ENCODE peak calls at places on chromosomes 3 and 15, in six cellular contexts. One of them, this sample, is unnamed.

GRCh38 chr3:51075221-51075775 is 309.8 kb upstream of the MANF start:
- DNase-seq in A549: no peak
- DNase-seq in endothelial cell: no peak
- DNase-seq in left ventricle myocardium inferior: no peak
- DNase-seq in neural crest cell: no peak
- DNase-seq in fibroblast of pulmonary artery: no peak
- DNase-seq in this sample: no peak

GRCh38 chr3:30970183-30970582 is 75.7 kb upstream of the GADL1 start:
- DNase-seq in fibroblast of pulmonary artery: peak
- DNase-seq in neural crest cell: no peak
- DNase-seq in endothelial cell: no peak
- DNase-seq in left ventricle myocardium inferior: no peak
- DNase-seq in A549: peak
- DNase-seq in this sample: peak

GRCh38 chr15:22845289-22845900 is 6.9 kb downstream of the NIPA2 start:
- DNase-seq in endothelial cell: no peak
- DNase-seq in fibroblast of pulmonary artery: no peak
- DNase-seq in left ventricle myocardium inferior: no peak
- DNase-seq in A549: no peak
- DNase-seq in neural crest cell: no peak
- DNase-seq in this sample: no peak

GRCh38 chr3:46829699-46830208 is 33.5 kb downstream of the MYL3 start:
- DNase-seq in left ventricle myocardium inferior: no peak
- DNase-seq in fibroblast of pulmonary artery: no peak
- DNase-seq in A549: no peak
- DNase-seq in neural crest cell: no peak
- DNase-seq in endothelial cell: no peak
- DNase-seq in this sample: no peak

GRCh38 chr3:50542177-50543034 is 25.1 kb downstream of the C3orf18 start:
- DNase-seq in left ventricle myocardium inferior: peak
- DNase-seq in neural crest cell: peak
- DNase-seq in endothelial cell: peak
- DNase-seq in fibroblast of pulmonary artery: peak
- DNase-seq in A549: peak
- DNase-seq in this sample: peak

GRCh38 chr15:68525815-68526214 is 53.0 kb upstream of the CORO2B start:
- DNase-seq in neural crest cell: no peak
- DNase-seq in endothelial cell: no peak
- DNase-seq in A549: no peak
- DNase-seq in left ventricle myocardium inferior: no peak
- DNase-seq in fibroblast of pulmonary artery: no peak
- DNase-seq in this sample: no peak

GRCh38 chr3:149258298-149258697 is 36.7 kb upstream of the CP start:
- DNase-seq in fibroblast of pulmonary artery: peak
- DNase-seq in left ventricle myocardium inferior: peak
- DNase-seq in A549: no peak
- DNase-seq in neural crest cell: no peak
- DNase-seq in endothelial cell: peak
- DNase-seq in this sample: no peak

GRCh38 chr3:114498779-114499370 is 205.0 kb downstream of the TIGIT start:
- DNase-seq in endothelial cell: no peak
- DNase-seq in fibroblast of pulmonary artery: peak
- DNase-seq in neural crest cell: no peak
- DNase-seq in A549: peak
- DNase-seq in left ventricle myocardium inferior: peak
- DNase-seq in this sample: peak

GRCh38 chr3:124688580-124689454 is 41.4 kb upstream of the UMPS start:
- DNase-seq in A549: peak
- DNase-seq in fibroblast of pulmonary artery: peak
- DNase-seq in neural crest cell: peak
- DNase-seq in left ventricle myocardium inferior: peak
- DNase-seq in endothelial cell: peak
- DNase-seq in this sample: peak

GRCh38 chr3:25091938-25092337 is 336.1 kb upstream of the RARB start:
- DNase-seq in left ventricle myocardium inferior: no peak
- DNase-seq in fibroblast of pulmonary artery: no peak
- DNase-seq in neural crest cell: no peak
- DNase-seq in endothelial cell: no peak
- DNase-seq in A549: no peak
- DNase-seq in this sample: no peak

GRCh38 chr15:71013446-71013845 is 101.8 kb upstream of the THSD4 start:
- DNase-seq in left ventricle myocardium inferior: no peak
- DNase-seq in fibroblast of pulmonary artery: no peak
- DNase-seq in A549: no peak
- DNase-seq in endothelial cell: no peak
- DNase-seq in neural crest cell: no peak
- DNase-seq in this sample: no peak

GRCh38 chr3:49244589-49245205 is 32.3 kb downstream of the C3orf62 start:
- DNase-seq in A549: peak
- DNase-seq in endothelial cell: no peak
- DNase-seq in neural crest cell: no peak
- DNase-seq in fibroblast of pulmonary artery: no peak
- DNase-seq in left ventricle myocardium inferior: no peak
- DNase-seq in this sample: peak

GRCh38 chr15:78454992-78455391 is 17.0 kb downstream of the IREB2 start:
- DNase-seq in left ventricle myocardium inferior: no peak
- DNase-seq in A549: no peak
- DNase-seq in endothelial cell: no peak
- DNase-seq in fibroblast of pulmonary artery: no peak
- DNase-seq in neural crest cell: no peak
- DNase-seq in this sample: no peak

GRCh38 chr3:120678331-120678845 is 3.7 kb downstream of the HGD start:
- DNase-seq in A549: peak
- DNase-seq in neural crest cell: no peak
- DNase-seq in endothelial cell: no peak
- DNase-seq in left ventricle myocardium inferior: no peak
- DNase-seq in fibroblast of pulmonary artery: peak
- DNase-seq in this sample: peak

GRCh38 chr3:44468572-44469520 is 8.6 kb downstream of the ZNF445 start:
- DNase-seq in fibroblast of pulmonary artery: peak
- DNase-seq in neural crest cell: no peak
- DNase-seq in endothelial cell: no peak
- DNase-seq in A549: no peak
- DNase-seq in left ventricle myocardium inferior: no peak
- DNase-seq in this sample: no peak

GRCh38 chr15:71810256-71811035 is at the start of gene NR2E3:
- DNase-seq in A549: no peak
- DNase-seq in endothelial cell: no peak
- DNase-seq in fibroblast of pulmonary artery: no peak
- DNase-seq in left ventricle myocardium inferior: no peak
- DNase-seq in neural crest cell: no peak
- DNase-seq in this sample: no peak

GRCh38 chr15:35443376-35443775 is 102.6 kb downstream of the DPH6 start:
- DNase-seq in neural crest cell: no peak
- DNase-seq in endothelial cell: no peak
- DNase-seq in A549: no peak
- DNase-seq in fibroblast of pulmonary artery: no peak
- DNase-seq in left ventricle myocardium inferior: no peak
- DNase-seq in this sample: no peak

GRCh38 chr3:39809995-39810595 is 686 bp downstream of the MYRIP start:
- DNase-seq in neural crest cell: no peak
- DNase-seq in left ventricle myocardium inferior: no peak
- DNase-seq in A549: no peak
- DNase-seq in fibroblast of pulmonary artery: no peak
- DNase-seq in endothelial cell: peak
- DNase-seq in this sample: peak

GRCh38 chr15:74781673-74782595 is at the start of gene CSK:
- DNase-seq in endothelial cell: peak
- DNase-seq in neural crest cell: peak
- DNase-seq in A549: peak
- DNase-seq in left ventricle myocardium inferior: peak
- DNase-seq in fibroblast of pulmonary artery: peak
- DNase-seq in this sample: peak

GRCh38 chr3:73665317-73665716 is 40.6 kb upstream of the PDZRN3 start:
- DNase-seq in A549: no peak
- DNase-seq in endothelial cell: no peak
- DNase-seq in fibroblast of pulmonary artery: no peak
- DNase-seq in neural crest cell: no peak
- DNase-seq in left ventricle myocardium inferior: no peak
- DNase-seq in this sample: no peak

GRCh38 chr15:59438891-59439290 is 905 bp downstream of the FAM81A start:
- DNase-seq in left ventricle myocardium inferior: no peak
- DNase-seq in A549: peak
- DNase-seq in fibroblast of pulmonary artery: no peak
- DNase-seq in neural crest cell: no peak
- DNase-seq in endothelial cell: no peak
- DNase-seq in this sample: no peak

GRCh38 chr3:45896956-45897355 is 10.6 kb downstream of the CCR9 start:
- DNase-seq in endothelial cell: no peak
- DNase-seq in A549: no peak
- DNase-seq in neural crest cell: no peak
- DNase-seq in left ventricle myocardium inferior: no peak
- DNase-seq in fibroblast of pulmonary artery: peak
- DNase-seq in this sample: no peak

GRCh38 chr3:146128939-146129338 is 32.0 kb downstream of the PLOD2 start:
- DNase-seq in endothelial cell: no peak
- DNase-seq in A549: no peak
- DNase-seq in neural crest cell: no peak
- DNase-seq in left ventricle myocardium inferior: no peak
- DNase-seq in fibroblast of pulmonary artery: no peak
- DNase-seq in this sample: no peak

GRCh38 chr3:54882114-54882833 is 45.6 kb downstream of the LRTM1 start:
- DNase-seq in neural crest cell: no peak
- DNase-seq in left ventricle myocardium inferior: no peak
- DNase-seq in fibroblast of pulmonary artery: peak
- DNase-seq in endothelial cell: no peak
- DNase-seq in A549: peak
- DNase-seq in this sample: no peak

GRCh38 chr15:47293763-47294162 is 423.5 kb upstream of the SEMA6D start:
- DNase-seq in A549: no peak
- DNase-seq in fibroblast of pulmonary artery: peak
- DNase-seq in neural crest cell: no peak
- DNase-seq in left ventricle myocardium inferior: peak
- DNase-seq in endothelial cell: no peak
- DNase-seq in this sample: no peak

GRCh38 chr3:17059966-17060560 is 175.3 kb downstream of the PLCL2 start:
- DNase-seq in endothelial cell: no peak
- DNase-seq in neural crest cell: no peak
- DNase-seq in A549: no peak
- DNase-seq in left ventricle myocardium inferior: no peak
- DNase-seq in fibroblast of pulmonary artery: no peak
- DNase-seq in this sample: no peak

GRCh38 chr3:17054301-17054700 is 169.5 kb downstream of the PLCL2 start:
- DNase-seq in endothelial cell: no peak
- DNase-seq in neural crest cell: no peak
- DNase-seq in fibroblast of pulmonary artery: no peak
- DNase-seq in left ventricle myocardium inferior: no peak
- DNase-seq in A549: no peak
- DNase-seq in this sample: no peak

GRCh38 chr3:17054944-17055343 is 170.2 kb downstream of the PLCL2 start:
- DNase-seq in A549: no peak
- DNase-seq in endothelial cell: no peak
- DNase-seq in fibroblast of pulmonary artery: no peak
- DNase-seq in neural crest cell: no peak
- DNase-seq in left ventricle myocardium inferior: no peak
- DNase-seq in this sample: no peak

GRCh38 chr3:17055374-17056276 is 170.9 kb downstream of the PLCL2 start:
- DNase-seq in A549: no peak
- DNase-seq in endothelial cell: no peak
- DNase-seq in left ventricle myocardium inferior: no peak
- DNase-seq in fibroblast of pulmonary artery: peak
- DNase-seq in neural crest cell: no peak
- DNase-seq in this sample: no peak

GRCh38 chr3:17057316-17057715 is 172.6 kb downstream of the PLCL2 start:
- DNase-seq in endothelial cell: no peak
- DNase-seq in fibroblast of pulmonary artery: peak
- DNase-seq in left ventricle myocardium inferior: no peak
- DNase-seq in neural crest cell: no peak
- DNase-seq in A549: no peak
- DNase-seq in this sample: no peak
- TF ChIP-seq CTCF in endothelial cell: no peak
- TF ChIP-seq CTCF in fibroblast of pulmonary artery: no peak
- TF ChIP-seq CTCF in left ventricle myocardium inferior: no peak
- TF ChIP-seq CTCF in neural crest cell: no peak
- TF ChIP-seq CTCF in A549: no peak
- TF ChIP-seq CTCF in this sample: no peak

GRCh38 chr15:63969652-63970421 is 76.4 kb downstream of the DAPK2 start:
- DNase-seq in left ventricle myocardium inferior: no peak
- DNase-seq in fibroblast of pulmonary artery: peak
- DNase-seq in endothelial cell: no peak
- DNase-seq in A549: no peak
- DNase-seq in neural crest cell: no peak
- DNase-seq in this sample: no peak
- TF ChIP-seq CTCF in left ventricle myocardium inferior: no peak
- TF ChIP-seq CTCF in fibroblast of pulmonary artery: no peak
- TF ChIP-seq CTCF in endothelial cell: no peak
- TF ChIP-seq CTCF in A549: no peak
- TF ChIP-seq CTCF in neural crest cell: no peak
- TF ChIP-seq CTCF in this sample: no peak

GRCh38 chr3:179451335-179452165 is at the start of gene GNB4:
- DNase-seq in endothelial cell: peak
- DNase-seq in fibroblast of pulmonary artery: peak
- DNase-seq in left ventricle myocardium inferior: peak
- DNase-seq in A549: peak
- DNase-seq in neural crest cell: peak
- DNase-seq in this sample: peak
- TF ChIP-seq CTCF in endothelial cell: no peak
- TF ChIP-seq CTCF in fibroblast of pulmonary artery: no peak
- TF ChIP-seq CTCF in left ventricle myocardium inferior: no peak
- TF ChIP-seq CTCF in A549: no peak
- TF ChIP-seq CTCF in neural crest cell: no peak
- TF ChIP-seq CTCF in this sample: no peak

DNA sequence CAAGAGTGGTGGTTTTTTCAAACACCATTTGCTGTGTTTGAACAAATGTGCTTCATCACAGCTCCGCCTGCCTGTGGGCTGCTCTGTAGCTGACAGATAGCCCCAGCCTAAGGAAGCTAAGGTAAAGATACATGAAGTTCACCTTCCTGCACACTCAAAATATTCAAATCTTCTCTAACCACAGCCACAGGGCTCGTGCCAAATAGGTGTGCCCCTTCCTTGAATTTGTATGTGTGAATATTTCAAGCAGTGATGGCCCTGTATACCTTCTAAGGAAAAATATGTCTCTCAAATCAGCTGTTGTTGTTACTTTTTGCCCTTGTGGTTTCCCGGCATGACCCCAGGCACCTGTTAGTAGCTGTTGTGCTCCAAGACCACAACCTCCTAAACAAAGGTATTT is 92.8 kb downstream of the CCNL1 start:
- DNase-seq in fibroblast of pulmonary artery: no peak
- DNase-seq in left ventricle myocardium inferior: no peak
- DNase-seq in A549: no peak
- DNase-seq in neural crest cell: no peak
- DNase-seq in endothelial cell: no peak
- DNase-seq in this sample: no peak
- TF ChIP-seq CTCF in fibroblast of pulmonary artery: peak
- TF ChIP-seq CTCF in left ventricle myocardium inferior: no peak
- TF ChIP-seq CTCF in A549: no peak
- TF ChIP-seq CTCF in neural crest cell: no peak
- TF ChIP-seq CTCF in endothelial cell: no peak
- TF ChIP-seq CTCF in this sample: no peak